ENCODE peak calls at places on chromosomes 1 and 21, in four cellular contexts. W is hypothalamus; Z is activated naive CD8-positive, alpha-beta T cell treated with anti-CD3 and anti-CD28 coated beads for 36 hours; G is activated T-cell treated with anti-CD3 and anti-CD28 coated beads for 24 hours. S is an unnamed sample.

GRCh38 chr1:44513111-44513510 is 108.1 kb downstream of the RNF220 start:
- DNase-seq in W (no peak), Z (no peak), G (no peak), S (no peak)

GRCh38 chr1:99481391-99481996 is 164.4 kb upstream of the PALMD start:
- DNase-seq in W (peak; percentile 6), Z (peak; percentile 8), G (peak; percentile 11), S (no peak)

GRCh38 chr1:205599667-205600042 is 32.2 kb downstream of the ELK4 start:
- DNase-seq in W (no peak), Z (no peak), G (no peak), S (no peak)

GRCh38 chr1:153387001-153387400 is 3.9 kb downstream of the S100A8 start:
- DNase-seq in W (no peak), Z (no peak), G (no peak), S (no peak)

GRCh38 chr1:204161609-204162497 is 4.3 kb downstream of the REN start:
- DNase-seq in W (no peak), Z (no peak), G (no peak), S (no peak)

GRCh38 chr21:28899744-28900143 is 92.9 kb downstream of the LTN1 start:
- DNase-seq in W (no peak), Z (no peak), G (no peak), S (no peak)

GRCh38 chr21:45088729-45089128 is 14.3 kb downstream of the ADARB1 start:
- DNase-seq in W (no peak), Z (no peak), G (no peak), S (no peak)

GRCh38 chr1:85087659-85088407 is 39.5 kb upstream of the MCOLN3 start:
- DNase-seq in W (no peak), Z (no peak), G (no peak), S (no peak)

GRCh38 chr21:42711667-42712066 is 58.2 kb downstream of the PDE9A start:
- DNase-seq in W (no peak), Z (no peak), G (no peak), S (no peak)

GRCh38 chr1:56202743-56203142 is 376.6 kb downstream of the PLPP3 start:
- DNase-seq in W (no peak), Z (no peak), G (no peak), S (no peak)

GRCh38 chr1:143694085-143694484 is 277.7 kb downstream of the FAM72C start:
- DNase-seq in W (no peak), Z (no peak), G (no peak), S (no peak)

GRCh38 chr1:154419620-154420020 is 14.5 kb downstream of the IL6R start:
- DNase-seq in W (peak; percentile 62), Z (no peak), G (no peak), S (peak; percentile 57)

GRCh38 chr1:229015791-229016190 is 255.1 kb upstream of the RAB4A start:
- DNase-seq in W (no peak), Z (no peak), G (no peak), S (no peak)

GRCh38 chr1:172298146-172298545 is 122.3 kb upstream of the C1orf105 start:
- DNase-seq in W (no peak), Z (no peak), G (no peak), S (no peak)

GRCh38 chr1:173202430-173203145 is 4.5 kb downstream of the TNFSF4 start:
- DNase-seq in W (peak; percentile 15), Z (no peak), G (no peak), S (peak; percentile 77)

GRCh38 chr1:24481098-24481497 is 21.5 kb upstream of the RCAN3 start:
- DNase-seq in W (no peak), Z (peak; percentile 62), G (peak; percentile 54), S (no peak)

GRCh38 chr21:46189213-46189958 is 5.1 kb upstream of the SPATC1L start:
- DNase-seq in W (no peak), Z (no peak), G (no peak), S (no peak)

GRCh38 chr1:53603431-53603830 is 135.5 kb downstream of the GLIS1 start:
- DNase-seq in W (no peak), Z (no peak), G (no peak), S (no peak)

GRCh38 chr1:32729254-32730046 is 26.9 kb upstream of the SYNC start:
- DNase-seq in W (no peak), Z (no peak), G (no peak), S (no peak)

GRCh38 chr1:28840928-28841544 is 29.1 kb downstream of the OPRD1 start:
- DNase-seq in W (no peak), Z (no peak), G (no peak), S (no peak)

GRCh38 chr1:65339866-65340483 is 30.6 kb downstream of the DNAJC6 start:
- DNase-seq in W (no peak), Z (no peak), G (no peak), S (no peak)

GRCh38 chr1:222372221-222372620 is 175.7 kb downstream of the HHIPL2 start:
- DNase-seq in W (no peak), Z (no peak), G (no peak), S (no peak)

GRCh38 chr1:27391511-27392095 is 819 bp upstream of the GPR3 start:
- DNase-seq in W (peak; percentile 20), Z (peak; percentile 48), G (no peak), S (no peak)

GRCh38 chr21:38725196-38726157 is 80.3 kb upstream of the ETS2 start:
- DNase-seq in W (no peak), Z (no peak), G (no peak), S (no peak)

GRCh38 chr1:22141948-22142314 is 966 bp downstream of the WNT4 start:
- DNase-seq in W (no peak), Z (no peak), G (no peak), S (no peak)

GRCh38 chr1:32684167-32684811 is 18.3 kb downstream of the SYNC start:
- DNase-seq in W (no peak), Z (no peak), G (no peak), S (peak; percentile 27)

GRCh38 chr21:44575307-44576024 is 1.9 kb downstream of the KRTAP10-4 start:
- DNase-seq in W (no peak), Z (no peak), G (no peak), S (no peak)

S was measured in BJ.